ENCODE peak calls at places on chromosomes 4 and X, in four cellular contexts. W is tibial nerve, Y is transverse colon, P is uterus. T is an unnamed sample.

GRCh38 chrX:103533428-103534216 is 14.3 kb upstream of the RAB40A start:
- DNase-seq in P (peak), W (peak), Y (peak), T (peak)

GRCh38 chr4:53943345-53944085 is 120.9 kb downstream of the CHIC2 start:
- DNase-seq in P (no peak), W (no peak), Y (no peak), T (no peak)

GRCh38 chr4:19319607-19320006 is 932.1 kb upstream of the SLIT2 start:
- DNase-seq in P (no peak), W (no peak), Y (no peak), T (no peak)

GRCh38 chrX:52821079-52821760 is 10.1 kb downstream of the XAGE5 start:
- DNase-seq in Y (no peak), P (no peak), W (no peak), T (no peak)

GRCh38 chr4:46432923-46433322 is 43.0 kb upstream of the GABRA2 start:
- DNase-seq in P (no peak), Y (no peak), W (no peak), T (no peak)

GRCh38 chr4:125432078-125432477 is 117.3 kb downstream of the FAT4 start:
- DNase-seq in Y (no peak), W (no peak), P (no peak), T (no peak)

GRCh38 chr4:126583509-126583908 is 1049.2 kb upstream of the INTU start:
- DNase-seq in W (no peak), Y (no peak), P (no peak), T (no peak)

GRCh38 chrX:31435592-31435991 is 363.8 kb upstream of the FTHL17 start:
- DNase-seq in W (no peak), P (no peak), Y (peak), T (no peak)

GRCh38 chr4:36054750-36055467 is 189.4 kb downstream of the ARAP2 start:
- DNase-seq in W (no peak), P (no peak), Y (no peak), T (no peak)

GRCh38 chrX:40060356-40060845 is 37.4 kb downstream of the BCOR start:
- DNase-seq in P (no peak), W (no peak), Y (no peak), T (no peak)

GRCh38 chr4:83890231-83890630 is 354.3 kb downstream of the GPAT3 start:
- DNase-seq in Y (no peak), W (no peak), P (no peak), T (no peak)

GRCh38 chr4:151045907-151046306 is 30.8 kb upstream of the LRBA start:
- DNase-seq in P (no peak), W (no peak), Y (no peak), T (no peak)

GRCh38 chr4:177016541-177017141 is 223.9 kb upstream of the VEGFC start:
- DNase-seq in W (no peak), P (no peak), Y (no peak), T (no peak)

GRCh38 chrX:148135738-148136137 is 154.6 kb downstream of the FMR1NB start:
- DNase-seq in Y (no peak), W (no peak), P (no peak), T (no peak)

GRCh38 chr4:146175541-146176453 is at the start of gene LSM6:
- DNase-seq in W (peak), Y (peak), P (peak), T (peak)

GRCh38 chr4:173231916-173232315 is 63.3 kb downstream of the GALNT7 start:
- DNase-seq in P (no peak), Y (no peak), W (no peak), T (no peak)

GRCh38 chrX:37986893-37987292 is 19.5 kb upstream of the SYTL5 start:
- DNase-seq in Y (no peak), W (no peak), P (no peak), T (no peak)

GRCh38 chr4:8739357-8739756 is 132.3 kb downstream of the HMX1 start:
- DNase-seq in W (no peak), P (no peak), Y (no peak), T (peak)

GRCh38 chr4:125231661-125232060 is 83.1 kb upstream of the FAT4 start:
- DNase-seq in P (no peak), Y (no peak), W (no peak), T (no peak)

GRCh38 chrX:40224658-40225057 is 126.9 kb upstream of the BCOR start:
- DNase-seq in W (no peak), P (no peak), Y (no peak), T (no peak)

GRCh38 chrX:154313147-154313546 is 17.6 kb downstream of the TKTL1 start:
- DNase-seq in Y (no peak), W (no peak), P (no peak), T (no peak)

GRCh38 chr4:103011378-103012025 is 8.0 kb downstream of the SLC9B1 start:
- DNase-seq in Y (peak), W (no peak), P (peak), T (peak)

GRCh38 chr4:182143822-182144620 is 99.2 kb upstream of the TENM3 start:
- DNase-seq in Y (peak), P (peak), W (no peak), T (peak)

GRCh38 chr4:90002406-90003040 is 107.9 kb downstream of the MMRN1 start:
- DNase-seq in W (no peak), Y (no peak), P (no peak), T (no peak)

GRCh38 chr4:38387348-38387747 is 276.7 kb upstream of the KLF3 start:
- DNase-seq in W (peak), P (peak), Y (peak), T (no peak)

GRCh38 chr4:102492531-102493241 is 8.5 kb upstream of the NFKB1 start:
- DNase-seq in P (no peak), W (no peak), Y (no peak), T (no peak)

GRCh38 chr4:148634476-148634875 is 192.3 kb upstream of the NR3C2 start:
- DNase-seq in Y (no peak), P (no peak), W (no peak), T (no peak)

GRCh38 chrX:154735695-154736393 is 15.0 kb downstream of the GAB3 start:
- DNase-seq in Y (peak), W (no peak), P (peak), T (no peak)

GRCh38 chr4:48968814-48969213 is 17.3 kb upstream of the CWH43 start:
- DNase-seq in W (no peak), Y (no peak), P (no peak), T (no peak)

GRCh38 chr4:149531861-149532260 is 283.8 kb downstream of the IQCM start:
- DNase-seq in W (no peak), P (no peak), Y (no peak), T (peak)

GRCh38 chr4:48079972-48080391 is 54.1 kb downstream of the TXK start:
- DNase-seq in P (no peak), Y (no peak), W (no peak), T (no peak)

GRCh38 chrX:29903365-29903764 is 312.0 kb upstream of the MAGEB2 start:
- DNase-seq in Y (no peak), W (no peak), P (no peak), T (no peak)

GRCh38 chr4:57719451-57719850 is 609.3 kb upstream of the IGFBP7 start:
- DNase-seq in W (no peak), Y (no peak), P (no peak), T (no peak)

GRCh38 chr4:72531768-72532290 is 37.2 kb downstream of the ADAMTS3 start:
- DNase-seq in Y (no peak), P (no peak), W (no peak), T (no peak)

DNA sequence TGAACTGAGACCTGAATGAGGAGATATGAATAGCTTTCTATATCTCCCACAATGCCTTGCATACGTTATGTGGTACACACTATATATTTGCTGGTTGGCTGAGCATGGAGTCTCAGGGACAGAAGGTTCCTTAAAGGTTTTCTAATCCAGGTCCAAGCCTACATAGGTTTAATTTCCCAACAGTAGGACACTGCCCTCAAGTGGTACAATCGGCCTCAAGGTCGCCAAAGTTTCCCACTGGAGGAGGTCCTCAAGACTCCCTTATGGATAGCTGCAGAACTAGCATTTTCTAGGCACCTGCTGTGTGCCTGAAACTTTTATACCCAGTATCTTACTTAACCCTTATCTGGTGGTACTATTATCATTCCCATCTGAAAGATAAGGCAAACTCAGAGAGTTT is 21.0 kb upstream of the EFNB1 start:
- DNase-seq in W (no peak), P (no peak), Y (no peak), T (no peak)
- TF ChIP-seq CTCF in W (peak), P (peak), Y (no peak), T (peak)

DNA sequence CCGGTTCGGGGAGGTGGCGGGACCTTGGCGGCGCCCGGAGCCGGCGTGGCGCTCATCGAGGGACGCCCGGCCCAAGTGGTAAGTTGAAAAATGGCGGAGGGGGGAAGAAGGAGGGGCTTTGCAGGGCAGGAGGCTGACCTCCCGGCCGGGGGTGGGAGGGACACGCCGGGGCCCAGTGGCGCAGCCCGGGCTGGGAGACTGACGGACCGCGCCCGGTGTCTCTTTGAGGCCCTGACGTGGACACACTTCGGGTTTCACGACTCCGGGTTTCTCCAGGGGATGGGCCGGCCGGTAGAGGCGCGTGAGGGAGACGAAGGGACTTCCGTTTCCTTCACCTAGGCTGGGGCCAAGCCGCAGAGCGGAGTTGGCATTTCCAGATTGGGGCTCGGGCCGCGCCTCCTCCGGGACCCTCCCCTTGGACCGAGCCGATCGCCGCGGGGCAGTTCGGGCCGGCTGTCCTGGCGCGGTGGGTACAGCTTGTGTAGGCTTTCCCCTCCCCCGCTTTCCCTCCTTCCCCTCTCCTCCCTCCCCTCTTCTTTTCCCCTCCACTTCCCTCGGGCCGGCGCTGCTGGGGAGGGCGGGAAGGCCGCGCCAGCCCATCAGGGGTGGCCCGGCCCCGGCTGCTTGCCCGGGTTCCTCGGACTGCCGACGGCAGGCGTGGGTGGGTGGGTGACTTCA is at the start of gene XIAP:
- DNase-seq in P (peak), W (peak), Y (peak), T (peak)
- TF ChIP-seq POLR2A in P (no peak), W (peak), Y (peak), T (peak)

GRCh38 chr4:186132577-186133277 is 28.2 kb downstream of the FAM149A start:
- DNase-seq in P (no peak), Y (no peak), W (no peak), T (no peak)
- TF ChIP-seq CTCF in P (no peak), Y (no peak), W (no peak), T (no peak)

GRCh38 chr4:3177905-3178304 is 71.1 kb upstream of the MSANTD1 start:
- DNase-seq in W (no peak), P (no peak), Y (no peak), T (no peak)

GRCh38 chr4:3179126-3179706 is 69.7 kb upstream of the MSANTD1 start:
- DNase-seq in Y (no peak), P (no peak), W (no peak), T (no peak)

GRCh38 chr4:3178351-3178750 is 70.6 kb upstream of the MSANTD1 start:
- DNase-seq in Y (no peak), P (no peak), W (no peak), T (no peak)

GRCh38 chr4:3174371-3175338 is 74.3 kb upstream of the MSANTD1 start:
- DNase-seq in P (no peak), Y (no peak), W (no peak), T (no peak)

GRCh38 chr4:3176625-3177229 is 72.2 kb upstream of the MSANTD1 start:
- DNase-seq in W (no peak), P (no peak), Y (no peak), T (no peak)
- TF ChIP-seq POLR2A in W (no peak), P (no peak), Y (no peak), T (no peak)

GRCh38 chr4:108172780-108173598 is 4.3 kb upstream of the LEF1 start:
- DNase-seq in W (no peak), Y (peak), P (peak), T (peak)
- TF ChIP-seq CTCF in W (no peak), Y (no peak), P (no peak), T (no peak)

GRCh38 chrX:12987340-12987739 is 12.4 kb downstream of the TMSB4X start:
- DNase-seq in P (no peak), W (no peak), Y (no peak), T (no peak)

GRCh38 chrX:12985336-12985735 is 10.4 kb downstream of the TMSB4X start:
- DNase-seq in Y (no peak), P (no peak), W (no peak), T (no peak)

GRCh38 chrX:12986886-12987285 is 12.0 kb downstream of the TMSB4X start:
- DNase-seq in Y (no peak), P (no peak), W (no peak), T (no peak)

GRCh38 chrX:12986164-12986779 is 11.4 kb downstream of the TMSB4X start:
- DNase-seq in Y (no peak), W (no peak), P (no peak), T (no peak)

GRCh38 chrX:12984629-12985303 is 9.9 kb downstream of the TMSB4X start:
- DNase-seq in P (peak), Y (peak), W (no peak), T (peak)
- TF ChIP-seq POLR2A in P (no peak), Y (no peak), W (no peak), T (no peak)

GRCh38 chr4:161254375-161254774 is 909.4 kb downstream of the FSTL5 start:
- DNase-seq in W (no peak), Y (no peak), P (no peak), T (no peak)
- TF ChIP-seq CTCF in W (no peak), Y (no peak), P (no peak), T (no peak)